ENCODE peak calls at places on chromosomes 7 and 10, in four cellular contexts. One of them, this sample, is unnamed.

GRCh38 chr10:107442035-107442505 is 277.6 kb upstream of the SORCS1 start:
- DNase-seq in breast epithelium: no peak
- DNase-seq in heart left ventricle: no peak
- DNase-seq in uterus: no peak
- DNase-seq in this sample: no peak

GRCh38 chr10:118729641-118730258 is 25.0 kb downstream of the CACUL1 start:
- DNase-seq in breast epithelium: no peak
- DNase-seq in heart left ventricle: no peak
- DNase-seq in uterus: no peak
- DNase-seq in this sample: no peak

GRCh38 chr7:106284516-106285050 is at the start of gene NAMPT:
- DNase-seq in breast epithelium: peak; percentile 52
- DNase-seq in heart left ventricle: peak; percentile 53
- DNase-seq in uterus: peak; percentile 61
- DNase-seq in this sample: peak; percentile 59

GRCh38 chr7:68269410-68269809 is 1272.8 kb downstream of the TYW1 start:
- DNase-seq in breast epithelium: no peak
- DNase-seq in heart left ventricle: no peak
- DNase-seq in uterus: no peak
- DNase-seq in this sample: no peak

GRCh38 chr10:110411047-110411410 is 86.7 kb upstream of the DUSP5 start:
- DNase-seq in breast epithelium: no peak
- DNase-seq in heart left ventricle: peak; percentile 61
- DNase-seq in uterus: peak; percentile 49
- DNase-seq in this sample: no peak

GRCh38 chr7:26440253-26440992 is 148.8 kb downstream of the SNX10 start:
- DNase-seq in breast epithelium: no peak
- DNase-seq in heart left ventricle: no peak
- DNase-seq in uterus: no peak
- DNase-seq in this sample: no peak

GRCh38 chr10:71812016-71812912 is 38.8 kb downstream of the PSAP start:
- DNase-seq in breast epithelium: no peak
- DNase-seq in heart left ventricle: peak; percentile 79
- DNase-seq in uterus: peak; percentile 66
- DNase-seq in this sample: peak; percentile 78

GRCh38 chr10:132391372-132392020 is 5.5 kb upstream of the PWWP2B start:
- DNase-seq in breast epithelium: peak; percentile 37
- DNase-seq in heart left ventricle: no peak
- DNase-seq in uterus: peak; percentile 3
- DNase-seq in this sample: peak; percentile 17

GRCh38 chr10:60235001-60235400 is 154.7 kb downstream of the ANK3 start:
- DNase-seq in breast epithelium: no peak
- DNase-seq in heart left ventricle: peak; percentile 41
- DNase-seq in uterus: no peak
- DNase-seq in this sample: no peak

GRCh38 chr10:44933117-44933450 is 21.9 kb downstream of the TMEM72 start:
- DNase-seq in breast epithelium: no peak
- DNase-seq in heart left ventricle: no peak
- DNase-seq in uterus: no peak
- DNase-seq in this sample: no peak

GRCh38 chr10:29895436-29895835 is 163.9 kb downstream of the JCAD start:
- DNase-seq in breast epithelium: no peak
- DNase-seq in heart left ventricle: peak; percentile 82
- DNase-seq in uterus: peak; percentile 78
- DNase-seq in this sample: no peak

GRCh38 chr10:61343781-61344180 is 109.4 kb downstream of the TMEM26 start:
- DNase-seq in breast epithelium: no peak
- DNase-seq in heart left ventricle: no peak
- DNase-seq in uterus: no peak
- DNase-seq in this sample: no peak

GRCh38 chr10:75505840-75506506 is 74.5 kb downstream of the LRMDA start:
- DNase-seq in breast epithelium: no peak
- DNase-seq in heart left ventricle: no peak
- DNase-seq in uterus: no peak
- DNase-seq in this sample: no peak

GRCh38 chr7:26199301-26200112 is 1.0 kb downstream of the HNRNPA2B1 start:
- DNase-seq in breast epithelium: peak; percentile 64
- DNase-seq in heart left ventricle: peak; percentile 83
- DNase-seq in uterus: peak; percentile 70
- DNase-seq in this sample: peak; percentile 70

GRCh38 chr7:1120791-1121190 is 32.9 kb downstream of the GPER1 start:
- DNase-seq in breast epithelium: peak; percentile 17
- DNase-seq in heart left ventricle: no peak
- DNase-seq in uterus: no peak
- DNase-seq in this sample: no peak

GRCh38 chr10:128036746-128037542 is 89.3 kb downstream of the MKI67 start:
- DNase-seq in breast epithelium: no peak
- DNase-seq in heart left ventricle: no peak
- DNase-seq in uterus: no peak
- DNase-seq in this sample: no peak

GRCh38 chr10:128036011-128036615 is 90.1 kb downstream of the MKI67 start:
- DNase-seq in breast epithelium: no peak
- DNase-seq in heart left ventricle: no peak
- DNase-seq in uterus: no peak
- DNase-seq in this sample: no peak

GRCh38 chr10:128031216-128031615 is 95.0 kb downstream of the MKI67 start:
- DNase-seq in breast epithelium: no peak
- DNase-seq in heart left ventricle: no peak
- DNase-seq in uterus: no peak
- DNase-seq in this sample: no peak

GRCh38 chr10:128032466-128032865 is 93.8 kb downstream of the MKI67 start:
- DNase-seq in breast epithelium: no peak
- DNase-seq in heart left ventricle: no peak
- DNase-seq in uterus: no peak
- DNase-seq in this sample: no peak

GRCh38 chr10:128035557-128035973 is 90.7 kb downstream of the MKI67 start:
- DNase-seq in breast epithelium: no peak
- DNase-seq in heart left ventricle: peak; percentile 53
- DNase-seq in uterus: peak; percentile 27
- DNase-seq in this sample: peak; percentile 64
- TF ChIP-seq CTCF in breast epithelium: peak; percentile 51
- TF ChIP-seq CTCF in heart left ventricle: peak; percentile 67
- TF ChIP-seq CTCF in uterus: no peak
- TF ChIP-seq CTCF in this sample: peak; percentile 75

DNA sequence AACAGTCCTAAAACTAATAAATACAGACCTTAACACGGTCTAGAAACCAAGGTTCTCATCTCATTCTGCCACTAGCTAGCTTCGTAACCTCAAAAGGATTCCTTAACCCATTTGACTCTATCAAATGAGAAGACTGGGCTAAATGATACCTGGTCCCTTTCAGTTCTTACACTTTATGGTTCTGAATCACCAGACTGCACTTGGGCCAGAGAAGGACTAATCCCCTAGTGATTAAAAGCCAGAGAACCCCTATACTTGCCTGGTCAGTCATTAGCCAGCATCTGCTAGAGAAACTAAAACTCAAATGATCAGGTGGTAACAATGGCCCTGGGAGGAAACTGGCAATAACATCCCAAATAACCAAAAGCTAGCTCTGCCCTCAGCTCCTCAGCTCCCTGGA is 16.8 kb downstream of the TMEM243 start:
- DNase-seq in breast epithelium: no peak
- DNase-seq in heart left ventricle: no peak
- DNase-seq in uterus: no peak
- DNase-seq in this sample: no peak
- H3K27ac ChIP-seq in breast epithelium: no peak overlapping the region
- H3K27ac ChIP-seq in heart left ventricle: no peak overlapping the region
- H3K27ac ChIP-seq in uterus: no peak overlapping the region
- H3K27ac ChIP-seq in this sample: no peak overlapping the region

GRCh38 chr10:115992554-115992953 is 280.5 kb downstream of the GFRA1 start:
- DNase-seq in breast epithelium: no peak
- DNase-seq in heart left ventricle: no peak
- DNase-seq in uterus: no peak
- DNase-seq in this sample: no peak
- H3K4me1 ChIP-seq in breast epithelium: no peaks in the 10 kb centered on the region
- H3K4me1 ChIP-seq in heart left ventricle: no peaks in the 10 kb centered on the region
- H3K4me1 ChIP-seq in uterus: no peaks in the 10 kb centered on the region
- H3K4me1 ChIP-seq in this sample: no peaks in the 10 kb centered on the region

GRCh38 chr7:155398944-155399343 is 59.0 kb upstream of the EN2 start:
- DNase-seq in breast epithelium: no peak
- DNase-seq in heart left ventricle: no peak
- DNase-seq in uterus: no peak
- DNase-seq in this sample: no peak
- TF ChIP-seq CTCF in breast epithelium: no peak
- TF ChIP-seq CTCF in heart left ventricle: no peak
- TF ChIP-seq CTCF in uterus: no peak
- TF ChIP-seq CTCF in this sample: no peak

DNA sequence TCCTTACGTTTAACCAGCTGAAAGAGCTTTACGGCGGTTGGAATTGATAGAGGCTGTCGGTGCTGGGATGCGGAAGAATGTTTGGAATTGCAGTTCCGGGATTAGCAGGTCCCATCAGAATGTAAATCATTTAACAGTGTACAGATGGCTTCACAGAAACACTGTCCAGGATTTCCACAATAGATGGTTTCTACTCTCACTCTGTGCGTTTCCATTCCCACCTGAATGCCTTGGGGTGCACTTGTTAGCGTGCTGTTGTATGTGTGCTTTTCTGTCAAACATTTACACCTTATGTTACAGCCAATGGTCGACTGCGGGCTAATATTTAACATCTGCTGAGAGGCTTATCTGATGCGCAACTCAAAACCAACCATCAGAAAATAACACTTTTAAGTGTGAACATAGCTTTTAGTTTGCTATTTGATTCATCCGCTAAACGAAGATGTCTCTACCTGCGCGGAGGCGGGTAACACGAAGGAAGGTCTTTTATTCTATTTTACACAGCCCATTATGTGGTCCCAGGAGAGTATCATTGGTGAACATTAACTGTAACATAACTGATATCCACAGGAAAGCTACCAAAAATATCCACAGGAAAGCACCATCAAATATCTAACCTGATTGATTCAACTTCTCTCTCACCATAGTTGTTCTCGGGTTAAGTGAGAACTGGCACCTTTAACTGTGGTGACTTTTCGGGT is 179.0 kb downstream of the PRPF18 start:
- DNase-seq in breast epithelium: no peak
- DNase-seq in heart left ventricle: no peak
- DNase-seq in uterus: no peak
- DNase-seq in this sample: no peak
- H3K27ac ChIP-seq in breast epithelium: no peak overlapping the region
- H3K27ac ChIP-seq in heart left ventricle: no peak overlapping the region
- H3K27ac ChIP-seq in uterus: no peak overlapping the region
- H3K27ac ChIP-seq in this sample: no peak overlapping the region

GRCh38 chr7:102417105-102417504 is 16.3 kb upstream of the ORAI2 start:
- DNase-seq in breast epithelium: no peak
- DNase-seq in heart left ventricle: no peak
- DNase-seq in uterus: no peak
- DNase-seq in this sample: no peak
- H3K4me1 ChIP-seq in breast epithelium: no peaks in the 10 kb centered on the region
- H3K4me1 ChIP-seq in heart left ventricle: peaks cover 10% of the 10 kb centered on the region
- H3K4me1 ChIP-seq in uterus: no peaks in the 10 kb centered on the region
- H3K4me1 ChIP-seq in this sample: peaks cover 24% of the 10 kb centered on the region

DNA sequence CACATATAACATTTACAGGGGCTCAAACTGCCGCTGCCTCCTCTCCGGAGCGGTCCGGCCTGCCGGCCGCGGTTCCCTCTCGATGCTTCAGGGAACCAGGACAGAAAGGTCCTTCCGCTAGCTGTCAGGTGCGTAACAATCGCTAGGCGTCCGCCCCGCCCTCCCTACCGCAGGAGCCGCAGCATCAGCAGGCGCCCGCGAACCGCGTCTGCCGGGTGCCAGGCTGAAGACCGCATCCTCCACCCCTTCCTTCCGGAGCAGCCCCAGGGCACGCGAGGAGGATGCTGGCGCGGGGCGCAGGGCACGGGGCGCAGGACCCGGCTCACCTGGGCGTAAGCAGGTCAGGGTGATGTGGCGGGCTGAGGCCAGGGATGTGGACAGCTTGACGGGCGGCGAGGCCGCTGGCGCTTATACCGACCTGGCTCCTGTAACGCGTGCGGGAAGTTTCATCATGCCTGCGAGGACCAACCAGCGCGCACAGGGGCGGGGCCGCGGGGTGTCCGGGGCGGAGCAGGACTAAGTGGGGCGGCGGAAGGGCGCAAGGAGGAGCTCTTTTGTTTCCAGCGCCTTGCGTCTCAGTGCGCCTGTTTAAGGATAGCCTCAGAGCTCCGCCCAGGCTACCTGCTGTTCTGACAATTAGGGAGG is at the start of gene ASNS:
- DNase-seq in breast epithelium: peak; percentile 88
- DNase-seq in heart left ventricle: peak; percentile 92
- DNase-seq in uterus: peak; percentile 92
- DNase-seq in this sample: peak; percentile 95
- TF ChIP-seq CTCF in breast epithelium: no peak
- TF ChIP-seq CTCF in heart left ventricle: no peak
- TF ChIP-seq CTCF in uterus: no peak
- TF ChIP-seq CTCF in this sample: no peak

DNA sequence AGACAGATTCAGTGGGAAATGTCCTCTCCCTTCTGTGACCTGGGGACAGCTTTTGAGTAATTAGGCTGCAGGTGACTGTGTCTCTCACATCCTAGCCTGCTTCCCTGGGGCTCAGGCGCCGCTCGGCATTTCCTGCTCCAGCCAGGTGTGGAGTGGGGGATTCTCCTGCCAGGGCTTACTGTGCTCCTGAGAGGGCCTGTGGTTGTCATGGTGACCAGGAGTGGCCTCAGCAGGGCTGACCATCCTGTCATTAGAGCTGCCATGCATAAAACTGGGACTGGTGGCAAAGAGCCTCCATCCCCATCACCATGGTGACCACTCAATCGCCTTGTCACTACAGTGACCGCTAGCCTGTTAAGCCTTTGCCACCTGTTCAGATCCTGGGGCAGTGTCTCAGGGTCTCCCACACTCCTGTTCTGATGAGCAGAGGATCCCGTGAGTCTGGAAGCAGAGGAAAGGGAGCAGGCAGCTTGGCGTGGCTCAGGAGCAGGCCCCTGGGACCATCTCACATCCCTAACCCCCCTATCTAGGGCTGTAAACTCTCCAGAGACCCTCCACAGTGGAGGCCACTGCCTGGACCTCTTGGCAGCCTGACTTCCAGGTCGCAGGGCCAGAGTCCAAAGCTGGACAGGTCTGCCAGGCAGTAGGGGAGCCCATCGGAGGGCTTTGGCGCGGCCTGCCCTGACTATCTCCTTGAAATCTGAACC is at the start of gene GCK:
- DNase-seq in breast epithelium: no peak
- DNase-seq in heart left ventricle: no peak
- DNase-seq in uterus: no peak
- DNase-seq in this sample: no peak
- H3K27ac ChIP-seq in breast epithelium: no peak within 1 kb of the TSS
- H3K27ac ChIP-seq in heart left ventricle: no peak within 1 kb of the TSS
- H3K27ac ChIP-seq in uterus: no peak within 1 kb of the TSS
- H3K27ac ChIP-seq in this sample: no peak within 1 kb of the TSS

This sample was measured in stomach.